ENCODE peak calls at places on chromosomes 12 and 14, in ten cellular contexts. One of them, this sample, is unnamed.
A peak's percentile ranks its signal among the peaks of the same experiment; 100 is the strongest.

GRCh38 chr14:50533806-50534205 is 1.4 kb upstream of the MAP4K5 start:
- DNase-seq in choroid plexus epithelial cell: no peak
- DNase-seq in PC-3: peak; percentile 44
- DNase-seq in CD8-positive, alpha-beta T cell: no peak
- DNase-seq in mucosa of descending colon: no peak
- DNase-seq in tibial artery: no peak
- DNase-seq in astrocyte of the spinal cord: peak; percentile 44
- DNase-seq in PC-9: no peak
- DNase-seq in AG10803: peak; percentile 48
- DNase-seq in fibroblast of the aortic adventitia: no peak
- DNase-seq in this sample: no peak

GRCh38 chr14:49193365-49194050 is 392.7 kb downstream of the RPS29 start:
- DNase-seq in tibial artery: no peak
- DNase-seq in CD8-positive, alpha-beta T cell: no peak
- DNase-seq in PC-9: no peak
- DNase-seq in mucosa of descending colon: no peak
- DNase-seq in fibroblast of the aortic adventitia: no peak
- DNase-seq in astrocyte of the spinal cord: no peak
- DNase-seq in AG10803: no peak
- DNase-seq in PC-3: no peak
- DNase-seq in choroid plexus epithelial cell: no peak
- DNase-seq in this sample: no peak

GRCh38 chr12:15591811-15592210 is 197.4 kb downstream of the EPS8 start:
- DNase-seq in fibroblast of the aortic adventitia: no peak
- DNase-seq in AG10803: no peak
- DNase-seq in choroid plexus epithelial cell: no peak
- DNase-seq in CD8-positive, alpha-beta T cell: no peak
- DNase-seq in tibial artery: no peak
- DNase-seq in astrocyte of the spinal cord: no peak
- DNase-seq in PC-9: no peak
- DNase-seq in mucosa of descending colon: no peak
- DNase-seq in PC-3: no peak
- DNase-seq in this sample: no peak

GRCh38 chr12:105083551-105084105 is 630 bp downstream of the ALDH1L2 start:
- DNase-seq in PC-9: no peak
- DNase-seq in PC-3: no peak
- DNase-seq in tibial artery: peak; percentile 90
- DNase-seq in CD8-positive, alpha-beta T cell: no peak
- DNase-seq in choroid plexus epithelial cell: peak; percentile 84
- DNase-seq in fibroblast of the aortic adventitia: peak; percentile 82
- DNase-seq in mucosa of descending colon: peak; percentile 40
- DNase-seq in AG10803: peak; percentile 88
- DNase-seq in astrocyte of the spinal cord: peak; percentile 70
- DNase-seq in this sample: peak; percentile 71

GRCh38 chr12:16359512-16360491 is 12.4 kb downstream of the MGST1 start:
- DNase-seq in choroid plexus epithelial cell: peak; percentile 82
- DNase-seq in PC-9: no peak
- DNase-seq in mucosa of descending colon: peak; percentile 78
- DNase-seq in PC-3: peak; percentile 62
- DNase-seq in CD8-positive, alpha-beta T cell: no peak
- DNase-seq in fibroblast of the aortic adventitia: peak; percentile 67
- DNase-seq in astrocyte of the spinal cord: peak; percentile 38
- DNase-seq in tibial artery: no peak
- DNase-seq in AG10803: peak; percentile 43
- DNase-seq in this sample: peak; percentile 73

GRCh38 chr12:63994704-63995103 is 150.2 kb downstream of the SRGAP1 start:
- DNase-seq in PC-9: no peak
- DNase-seq in PC-3: no peak
- DNase-seq in CD8-positive, alpha-beta T cell: no peak
- DNase-seq in AG10803: peak; percentile 78
- DNase-seq in choroid plexus epithelial cell: peak; percentile 34
- DNase-seq in astrocyte of the spinal cord: no peak
- DNase-seq in fibroblast of the aortic adventitia: peak; percentile 30
- DNase-seq in mucosa of descending colon: no peak
- DNase-seq in tibial artery: no peak
- DNase-seq in this sample: peak; percentile 81

GRCh38 chr12:89707623-89707991 is 1.0 kb downstream of the ATP2B1 start:
- DNase-seq in tibial artery: peak; percentile 63
- DNase-seq in PC-3: no peak
- DNase-seq in astrocyte of the spinal cord: no peak
- DNase-seq in mucosa of descending colon: peak; percentile 58
- DNase-seq in PC-9: no peak
- DNase-seq in fibroblast of the aortic adventitia: no peak
- DNase-seq in AG10803: no peak
- DNase-seq in choroid plexus epithelial cell: no peak
- DNase-seq in CD8-positive, alpha-beta T cell: no peak
- DNase-seq in this sample: no peak

GRCh38 chr14:61111145-61112130 is 130.4 kb downstream of the SLC38A6 start:
- DNase-seq in PC-3: no peak
- DNase-seq in astrocyte of the spinal cord: peak; percentile 74
- DNase-seq in tibial artery: no peak
- DNase-seq in CD8-positive, alpha-beta T cell: no peak
- DNase-seq in mucosa of descending colon: no peak
- DNase-seq in fibroblast of the aortic adventitia: no peak
- DNase-seq in AG10803: no peak
- DNase-seq in choroid plexus epithelial cell: peak; percentile 67
- DNase-seq in PC-9: no peak
- DNase-seq in this sample: no peak

GRCh38 chr12:98618952-98619351 is 25.5 kb downstream of the SLC25A3 start:
- DNase-seq in mucosa of descending colon: no peak
- DNase-seq in CD8-positive, alpha-beta T cell: no peak
- DNase-seq in AG10803: peak; percentile 85
- DNase-seq in tibial artery: no peak
- DNase-seq in PC-3: no peak
- DNase-seq in astrocyte of the spinal cord: no peak
- DNase-seq in PC-9: no peak
- DNase-seq in fibroblast of the aortic adventitia: peak; percentile 76
- DNase-seq in choroid plexus epithelial cell: peak; percentile 78
- DNase-seq in this sample: peak; percentile 83

GRCh38 chr12:12909995-12910391 is 18.6 kb downstream of the GPRC5A start:
- DNase-seq in AG10803: no peak
- DNase-seq in tibial artery: no peak
- DNase-seq in astrocyte of the spinal cord: no peak
- DNase-seq in choroid plexus epithelial cell: peak; percentile 72
- DNase-seq in PC-3: no peak
- DNase-seq in PC-9: peak; percentile 35
- DNase-seq in CD8-positive, alpha-beta T cell: no peak
- DNase-seq in fibroblast of the aortic adventitia: peak; percentile 97
- DNase-seq in mucosa of descending colon: no peak
- DNase-seq in this sample: peak; percentile 58

GRCh38 chr12:75390156-75390898 is 562 bp upstream of the GLIPR1L2 start:
- DNase-seq in PC-3: no peak
- DNase-seq in astrocyte of the spinal cord: no peak
- DNase-seq in tibial artery: no peak
- DNase-seq in PC-9: no peak
- DNase-seq in CD8-positive, alpha-beta T cell: no peak
- DNase-seq in AG10803: no peak
- DNase-seq in mucosa of descending colon: no peak
- DNase-seq in choroid plexus epithelial cell: no peak
- DNase-seq in fibroblast of the aortic adventitia: peak; percentile 7
- DNase-seq in this sample: no peak

GRCh38 chr12:106197906-106198623 is 49.8 kb downstream of the CKAP4 start:
- DNase-seq in CD8-positive, alpha-beta T cell: no peak
- DNase-seq in PC-9: no peak
- DNase-seq in astrocyte of the spinal cord: peak; percentile 8
- DNase-seq in fibroblast of the aortic adventitia: peak; percentile 33
- DNase-seq in mucosa of descending colon: no peak
- DNase-seq in choroid plexus epithelial cell: no peak
- DNase-seq in tibial artery: no peak
- DNase-seq in AG10803: peak; percentile 97
- DNase-seq in PC-3: no peak
- DNase-seq in this sample: peak; percentile 55

GRCh38 chr12:48454675-48455074 is 17.7 kb upstream of the ANP32D start:
- DNase-seq in mucosa of descending colon: no peak
- DNase-seq in PC-3: peak; percentile 58
- DNase-seq in tibial artery: no peak
- DNase-seq in AG10803: peak; percentile 28
- DNase-seq in astrocyte of the spinal cord: peak; percentile 5
- DNase-seq in PC-9: no peak
- DNase-seq in CD8-positive, alpha-beta T cell: no peak
- DNase-seq in fibroblast of the aortic adventitia: peak; percentile 66
- DNase-seq in choroid plexus epithelial cell: peak; percentile 74
- DNase-seq in this sample: peak; percentile 57

GRCh38 chr12:121468451-121468850 is 68.5 kb downstream of the RNF34 start:
- DNase-seq in tibial artery: no peak
- DNase-seq in mucosa of descending colon: no peak
- DNase-seq in fibroblast of the aortic adventitia: peak; percentile 44
- DNase-seq in astrocyte of the spinal cord: no peak
- DNase-seq in PC-9: no peak
- DNase-seq in CD8-positive, alpha-beta T cell: no peak
- DNase-seq in AG10803: peak; percentile 18
- DNase-seq in PC-3: no peak
- DNase-seq in choroid plexus epithelial cell: no peak
- DNase-seq in this sample: peak; percentile 59

GRCh38 chr12:33438890-33439586 is 581 bp downstream of the SYT10 start:
- DNase-seq in tibial artery: no peak
- DNase-seq in mucosa of descending colon: no peak
- DNase-seq in AG10803: peak; percentile 1
- DNase-seq in PC-9: no peak
- DNase-seq in astrocyte of the spinal cord: peak; percentile 0
- DNase-seq in CD8-positive, alpha-beta T cell: no peak
- DNase-seq in PC-3: no peak
- DNase-seq in fibroblast of the aortic adventitia: peak; percentile 28
- DNase-seq in choroid plexus epithelial cell: peak; percentile 29
- DNase-seq in this sample: peak; percentile 10

GRCh38 chr14:92456215-92457017 is 57.2 kb upstream of the RIN3 start:
- DNase-seq in PC-9: peak; percentile 70
- DNase-seq in tibial artery: no peak
- DNase-seq in choroid plexus epithelial cell: peak; percentile 86
- DNase-seq in CD8-positive, alpha-beta T cell: no peak
- DNase-seq in mucosa of descending colon: peak; percentile 41
- DNase-seq in fibroblast of the aortic adventitia: peak; percentile 77
- DNase-seq in PC-3: peak; percentile 73
- DNase-seq in AG10803: peak; percentile 76
- DNase-seq in astrocyte of the spinal cord: peak; percentile 63
- DNase-seq in this sample: peak; percentile 78

DNA sequence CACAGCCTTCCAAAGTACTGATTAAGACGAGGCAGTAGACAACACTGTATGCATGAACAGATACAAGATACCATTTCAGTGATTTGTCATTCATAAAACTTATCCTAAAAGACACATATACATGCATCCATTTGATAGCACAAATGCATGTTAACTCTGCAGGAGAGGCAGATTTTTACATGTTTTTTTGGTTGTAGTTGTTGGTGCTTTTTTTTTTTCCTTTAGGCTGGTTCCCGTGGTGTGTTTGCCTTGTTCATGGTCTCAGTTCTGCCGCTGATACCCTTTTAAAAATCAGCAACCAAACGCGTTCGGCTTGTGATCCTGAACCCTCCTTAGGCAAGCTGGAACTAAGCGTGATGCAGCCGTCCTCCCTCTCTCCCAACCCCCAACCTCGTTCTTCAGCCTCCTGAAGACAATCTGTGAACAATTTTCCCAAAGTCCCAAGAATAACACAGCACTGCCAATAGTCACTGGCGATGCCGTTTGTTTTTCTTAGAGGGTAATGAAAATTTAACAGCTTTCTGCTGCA is 1.2 kb downstream of the PRICKLE1 start:
- DNase-seq in fibroblast of the aortic adventitia: peak; percentile 48
- DNase-seq in astrocyte of the spinal cord: no peak
- DNase-seq in mucosa of descending colon: no peak
- DNase-seq in PC-3: peak; percentile 33
- DNase-seq in choroid plexus epithelial cell: peak; percentile 38
- DNase-seq in CD8-positive, alpha-beta T cell: no peak
- DNase-seq in tibial artery: no peak
- DNase-seq in AG10803: no peak
- DNase-seq in PC-9: no peak
- DNase-seq in this sample: peak; percentile 47
- H3K4me3 ChIP-seq in fibroblast of the aortic adventitia: peak overlapping the region; percentile 86
- H3K4me3 ChIP-seq in astrocyte of the spinal cord: peak overlapping the region; percentile 93
- H3K4me3 ChIP-seq in mucosa of descending colon: peak overlapping the region; percentile 24
- H3K4me3 ChIP-seq in PC-3: peak overlapping the region; percentile 97
- H3K4me3 ChIP-seq in choroid plexus epithelial cell: peak overlapping the region; percentile 91
- H3K4me3 ChIP-seq in CD8-positive, alpha-beta T cell: no peak overlapping the region
- H3K4me3 ChIP-seq in tibial artery: peak overlapping the region; percentile 70
- H3K4me3 ChIP-seq in AG10803: peak overlapping the region; percentile 58
- H3K4me3 ChIP-seq in PC-9: peak overlapping the region; percentile 89
- H3K4me3 ChIP-seq in this sample: peak overlapping the region; percentile 86

GRCh38 chr14:35533357-35534129 is 421 bp upstream of the INSM2 start:
- DNase-seq in AG10803: peak; percentile 20
- DNase-seq in fibroblast of the aortic adventitia: peak; percentile 11
- DNase-seq in CD8-positive, alpha-beta T cell: peak; percentile 31
- DNase-seq in mucosa of descending colon: peak; percentile 78
- DNase-seq in astrocyte of the spinal cord: peak; percentile 45
- DNase-seq in tibial artery: no peak
- DNase-seq in PC-9: peak; percentile 45
- DNase-seq in PC-3: peak; percentile 69
- DNase-seq in choroid plexus epithelial cell: peak; percentile 41
- DNase-seq in this sample: peak; percentile 21
- TF ChIP-seq CTCF in AG10803: no peak
- TF ChIP-seq CTCF in fibroblast of the aortic adventitia: no peak
- TF ChIP-seq CTCF in CD8-positive, alpha-beta T cell: no peak
- TF ChIP-seq CTCF in mucosa of descending colon: no peak
- TF ChIP-seq CTCF in astrocyte of the spinal cord: no peak
- TF ChIP-seq CTCF in tibial artery: no peak
- TF ChIP-seq CTCF in PC-9: no peak
- TF ChIP-seq CTCF in PC-3: peak; percentile 8
- TF ChIP-seq CTCF in choroid plexus epithelial cell: no peak
- TF ChIP-seq CTCF in this sample: no peak

DNA sequence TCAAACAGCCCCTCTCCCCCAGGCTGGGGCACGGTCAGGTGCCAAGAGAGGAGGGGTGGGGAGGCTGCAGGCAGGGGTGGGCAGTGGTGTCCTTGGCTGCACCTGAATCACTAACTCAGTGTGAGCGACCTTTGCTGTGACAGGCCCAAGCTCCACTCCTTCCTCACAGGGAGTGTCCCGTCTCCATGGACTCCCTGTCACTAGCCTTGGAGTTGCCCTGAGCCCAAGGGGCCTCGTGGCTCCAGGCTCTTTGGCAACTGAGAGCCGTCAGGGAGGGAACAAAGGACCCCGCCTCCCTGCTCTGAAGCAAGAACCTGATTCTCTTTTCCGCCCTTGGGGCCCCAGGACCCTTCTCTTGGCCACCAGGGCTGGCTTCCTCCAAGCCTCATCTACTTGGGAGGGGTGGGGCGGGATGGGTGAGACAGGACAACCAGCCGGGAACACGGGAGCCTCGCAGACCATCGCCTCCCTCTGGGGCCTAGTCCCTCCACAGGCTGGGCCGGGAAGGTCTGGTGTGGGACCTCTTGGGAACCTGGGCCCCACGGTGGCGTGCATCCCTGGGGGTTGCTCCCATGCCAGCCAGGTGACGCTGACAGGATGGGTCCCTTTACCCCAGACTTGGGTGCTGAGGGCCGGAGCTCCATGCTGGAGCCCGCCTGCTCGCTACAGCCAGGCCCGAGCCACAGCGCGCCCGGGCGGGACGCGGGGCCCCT is 935 bp upstream of the ADSS1 start:
- DNase-seq in CD8-positive, alpha-beta T cell: no peak
- DNase-seq in tibial artery: no peak
- DNase-seq in mucosa of descending colon: no peak
- DNase-seq in PC-9: no peak
- DNase-seq in AG10803: no peak
- DNase-seq in astrocyte of the spinal cord: no peak
- DNase-seq in PC-3: no peak
- DNase-seq in choroid plexus epithelial cell: no peak
- DNase-seq in fibroblast of the aortic adventitia: no peak
- DNase-seq in this sample: no peak
- H3K4me3 ChIP-seq in CD8-positive, alpha-beta T cell: peak overlapping the region; percentile 72
- H3K4me3 ChIP-seq in tibial artery: peak overlapping the region; percentile 78
- H3K4me3 ChIP-seq in mucosa of descending colon: no peak overlapping the region
- H3K4me3 ChIP-seq in PC-9: peak overlapping the region; percentile 68
- H3K4me3 ChIP-seq in AG10803: no peak overlapping the region
- H3K4me3 ChIP-seq in astrocyte of the spinal cord: no peak overlapping the region
- H3K4me3 ChIP-seq in PC-3: peak overlapping the region; percentile 78
- H3K4me3 ChIP-seq in choroid plexus epithelial cell: no peak overlapping the region
- H3K4me3 ChIP-seq in fibroblast of the aortic adventitia: no peak overlapping the region
- H3K4me3 ChIP-seq in this sample: no peak overlapping the region

GRCh38 chr14:22097606-22098292 is 424.1 kb upstream of the OR4E1 start:
- DNase-seq in CD8-positive, alpha-beta T cell: no peak
- DNase-seq in choroid plexus epithelial cell: no peak
- DNase-seq in mucosa of descending colon: no peak
- DNase-seq in AG10803: no peak
- DNase-seq in astrocyte of the spinal cord: no peak
- DNase-seq in fibroblast of the aortic adventitia: no peak
- DNase-seq in PC-3: no peak
- DNase-seq in tibial artery: no peak
- DNase-seq in PC-9: no peak
- DNase-seq in this sample: no peak
- TF ChIP-seq CTCF in CD8-positive, alpha-beta T cell: no peak
- TF ChIP-seq CTCF in choroid plexus epithelial cell: no peak
- TF ChIP-seq CTCF in mucosa of descending colon: no peak
- TF ChIP-seq CTCF in AG10803: no peak
- TF ChIP-seq CTCF in astrocyte of the spinal cord: no peak
- TF ChIP-seq CTCF in fibroblast of the aortic adventitia: no peak
- TF ChIP-seq CTCF in PC-3: no peak
- TF ChIP-seq CTCF in tibial artery: no peak
- TF ChIP-seq CTCF in PC-9: no peak
- TF ChIP-seq CTCF in this sample: no peak